ENCODE peak calls at places on chromosomes 13 and 19, in eight cellular contexts. T is GM06990, L is cardiac muscle cell, U is psoas muscle, H is thoracic aorta, G is astrocyte of the spinal cord, S is AG09309, R is ascending aorta. V is an unnamed sample.

GRCh38 chr13:102913924-102914628 is 68.2 kb downstream of the ERCC5 start:
- DNase-seq in L (no peak), S (no peak), R (no peak), H (no peak), G (peak; percentile 39), T (no peak), U (no peak), V (peak; percentile 35)

GRCh38 chr13:110616103-110617101 is 1.1 kb downstream of the NAXD start:
- DNase-seq in S (no peak), R (peak; percentile 72), T (peak; percentile 69), U (peak; percentile 72), G (peak; percentile 34), L (no peak), H (peak; percentile 30), V (peak; percentile 71)

GRCh38 chr19:36997152-36997842 is 80.9 kb upstream of the ZNF420 start:
- DNase-seq in S (no peak), R (no peak), T (no peak), G (no peak), L (no peak), U (no peak), H (no peak), V (no peak)

GRCh38 chr19:53586277-53586691 is 45.5 kb upstream of the DPRX start:
- DNase-seq in G (no peak), H (no peak), R (no peak), T (no peak), U (no peak), S (no peak), L (no peak), V (no peak)

GRCh38 chr19:23817519-23817918 is 58.8 kb upstream of the ZNF681 start:
- DNase-seq in L (peak; percentile 35), U (no peak), G (no peak), S (no peak), R (no peak), H (no peak), T (no peak), V (peak; percentile 2)

GRCh38 chr13:67076378-67076777 is 153.8 kb downstream of the PCDH9 start:
- DNase-seq in H (no peak), R (no peak), T (no peak), S (no peak), U (no peak), L (no peak), G (no peak), V (no peak)

GRCh38 chr13:26985285-26985878 is 186.2 kb downstream of the USP12 start:
- DNase-seq in U (no peak), L (peak; percentile 79), S (no peak), R (peak; percentile 88), G (peak; percentile 79), H (peak; percentile 31), T (peak; percentile 25), V (peak; percentile 66)

GRCh38 chr19:14886032-14886431 is at the start of gene OR7A17:
- DNase-seq in S (no peak), H (no peak), G (no peak), R (no peak), U (no peak), T (no peak), L (no peak), V (no peak)

GRCh38 chr19:31502536-31503170 is 153.4 kb upstream of the TSHZ3 start:
- DNase-seq in H (no peak), L (no peak), S (no peak), T (no peak), G (no peak), R (peak; percentile 25), U (no peak), V (no peak)

GRCh38 chr19:39568604-39569003 is 28.6 kb upstream of the EID2 start:
- DNase-seq in T (no peak), R (no peak), S (no peak), H (no peak), L (no peak), U (no peak), G (no peak), V (peak; percentile 2)

GRCh38 chr13:77896536-77896935 is 22.1 kb downstream of the EDNRB start:
- DNase-seq in H (no peak), L (no peak), T (no peak), U (no peak), S (no peak), R (peak; percentile 62), G (peak; percentile 51), V (peak; percentile 59)

GRCh38 chr19:4149518-4150288 is 3.7 kb upstream of the CREB3L3 start:
- DNase-seq in S (no peak), T (no peak), R (no peak), L (no peak), U (no peak), H (no peak), G (no peak), V (no peak)

GRCh38 chr13:45178349-45179142 is 22.3 kb downstream of the KCTD4 start:
- DNase-seq in T (no peak), R (no peak), L (no peak), S (no peak), H (no peak), U (no peak), G (peak; percentile 92), V (peak; percentile 69)

GRCh38 chr19:39409886-39410619 is 2.4 kb upstream of the PLEKHG2 start:
- DNase-seq in T (peak; percentile 90), L (peak; percentile 91), U (peak; percentile 95), R (peak; percentile 90), H (no peak), S (no peak), G (peak; percentile 83), V (peak; percentile 92)

GRCh38 chr19:48249502-48250014 is 6.2 kb downstream of the CARD8 start:
- DNase-seq in U (peak; percentile 59), S (no peak), G (peak; percentile 12), T (peak; percentile 76), L (no peak), R (peak; percentile 69), H (no peak), V (no peak)

GRCh38 chr19:1811472-1811894 is 593 bp downstream of the ATP8B3 start:
- DNase-seq in R (peak; percentile 93), S (no peak), T (no peak), U (peak; percentile 86), G (peak; percentile 50), H (peak; percentile 58), L (peak; percentile 14), V (peak; percentile 62)

GRCh38 chr13:37645181-37645580 is 46.6 kb upstream of the POSTN start:
- DNase-seq in R (no peak), H (no peak), U (no peak), G (no peak), S (no peak), L (peak; percentile 55), T (no peak), V (no peak)

GRCh38 chr13:29935309-29935981 is 85.0 kb upstream of the UBL3 start:
- DNase-seq in R (no peak), G (no peak), L (no peak), U (no peak), T (peak; percentile 49), S (no peak), H (no peak), V (no peak)

GRCh38 chr19:5890099-5890498 is 13.5 kb downstream of the NDUFA11 start:
- DNase-seq in T (no peak), H (no peak), S (no peak), L (no peak), U (no peak), G (no peak), R (no peak), V (no peak)

GRCh38 chr13:19252381-19252780 is 70.8 kb upstream of the TUBA3C start:
- DNase-seq in H (no peak), R (no peak), L (no peak), T (no peak), U (no peak), S (no peak), G (no peak), V (no peak)
- H3K4me3 ChIP-seq in H (no peak overlapping the region), R (no peak overlapping the region), L (no peak overlapping the region), T (no peak overlapping the region), U (no peak overlapping the region), S (no peak overlapping the region), G (no peak overlapping the region), V (no peak overlapping the region)

GRCh38 chr19:38266981-38267597 is 2.7 kb downstream of the SPINT2 start:
- DNase-seq in L (no peak), R (no peak), U (no peak), H (no peak), G (peak; percentile 53), T (no peak), S (no peak), V (peak; percentile 51)

GRCh38 chr19:38265213-38265861 is 964 bp downstream of the SPINT2 start:
- DNase-seq in S (no peak), R (peak; percentile 81), T (no peak), H (no peak), L (peak; percentile 30), G (no peak), U (no peak), V (no peak)

GRCh38 chr19:38267780-38268430 is 3.5 kb downstream of the SPINT2 start:
- DNase-seq in R (no peak), L (no peak), T (no peak), U (no peak), S (no peak), H (no peak), G (no peak), V (no peak)

GRCh38 chr19:38264486-38265212 is at the start of gene SPINT2:
- DNase-seq in G (no peak), R (no peak), L (peak; percentile 89), S (no peak), U (peak; percentile 55), T (peak; percentile 65), H (no peak), V (no peak)

GRCh38 chr19:38266070-38266469 is 1.7 kb downstream of the SPINT2 start:
- DNase-seq in U (no peak), R (no peak), S (no peak), H (no peak), G (no peak), T (no peak), L (no peak), V (no peak)
- H3K4me3 ChIP-seq in U (no peak overlapping the region), R (peak overlapping the region; percentile 65), S (no peak overlapping the region), H (peak overlapping the region; percentile 83), G (no peak overlapping the region), T (no peak overlapping the region), L (no peak overlapping the region), V (no peak overlapping the region)

GRCh38 chr13:48299591-48299990 is 4.0 kb upstream of the RB1 start:
- DNase-seq in L (no peak), U (no peak), S (no peak), R (no peak), T (no peak), G (no peak), H (no peak), V (no peak)

GRCh38 chr13:48296528-48296927 is 7.0 kb upstream of the RB1 start:
- DNase-seq in T (no peak), L (no peak), U (no peak), S (no peak), R (no peak), H (no peak), G (no peak), V (no peak)

GRCh38 chr13:48295271-48295670 is 8.3 kb upstream of the RB1 start:
- DNase-seq in H (no peak), R (no peak), U (no peak), S (no peak), G (no peak), L (no peak), T (no peak), V (no peak)

GRCh38 chr13:48294670-48295069 is 8.9 kb upstream of the RB1 start:
- DNase-seq in L (no peak), H (no peak), U (no peak), S (no peak), R (no peak), G (no peak), T (no peak), V (no peak)

GRCh38 chr13:48297131-48297786 is 6.3 kb upstream of the RB1 start:
- DNase-seq in G (no peak), T (no peak), S (no peak), H (no peak), R (no peak), L (no peak), U (no peak), V (no peak)
- H3K4me3 ChIP-seq in G (no peak overlapping the region), T (no peak overlapping the region), S (no peak overlapping the region), H (no peak overlapping the region), R (no peak overlapping the region), L (no peak overlapping the region), U (no peak overlapping the region), V (no peak overlapping the region)

GRCh38 chr13:105139048-105139379 is 1396.4 kb downstream of the EFNB2 start:
- DNase-seq in L (no peak), S (no peak), G (no peak), U (no peak), R (no peak), H (no peak), T (no peak), V (no peak)
- H3K4me3 ChIP-seq in L (no peak overlapping the region), S (no peak overlapping the region), G (no peak overlapping the region), U (no peak overlapping the region), R (no peak overlapping the region), H (peak overlapping the region; percentile 70), T (peak overlapping the region; percentile 57), V (no peak overlapping the region)